ENCODE peak calls at places on chromosomes 2 and 18, in four cellular contexts. One of them, this sample, is unnamed.
A peak's percentile ranks its signal among the peaks of the same experiment; 100 is the strongest.

GRCh38 chr2:47230418-47230817 is 75.3 kb upstream of the STPG4 start:
- DNase-seq in stimulated activated CD8-positive, alpha-beta memory T cell treated with anti-CD3 and anti-CD28 coated beads, Interleukin-4, amount 100 ng/mL, for 4 hours: no peak
- DNase-seq in stimulated activated CD4-positive, alpha-beta T cell treated with anti-CD3 and anti-CD28 coated beads, Interleukin-15, amount 100 ng/mL, for 1 hour: no peak
- DNase-seq in CD4-positive, alpha-beta memory T cell: no peak
- DNase-seq in this sample: no peak

GRCh38 chr2:126244937-126245336 is 411.0 kb upstream of the GYPC start:
- DNase-seq in stimulated activated CD8-positive, alpha-beta memory T cell treated with anti-CD3 and anti-CD28 coated beads, Interleukin-4, amount 100 ng/mL, for 4 hours: no peak
- DNase-seq in stimulated activated CD4-positive, alpha-beta T cell treated with anti-CD3 and anti-CD28 coated beads, Interleukin-15, amount 100 ng/mL, for 1 hour: no peak
- DNase-seq in CD4-positive, alpha-beta memory T cell: no peak
- DNase-seq in this sample: no peak

GRCh38 chr18:60445341-60445740 is 72.8 kb upstream of the MC4R start:
- DNase-seq in stimulated activated CD8-positive, alpha-beta memory T cell treated with anti-CD3 and anti-CD28 coated beads, Interleukin-4, amount 100 ng/mL, for 4 hours: no peak
- DNase-seq in stimulated activated CD4-positive, alpha-beta T cell treated with anti-CD3 and anti-CD28 coated beads, Interleukin-15, amount 100 ng/mL, for 1 hour: no peak
- DNase-seq in CD4-positive, alpha-beta memory T cell: no peak
- DNase-seq in this sample: no peak

GRCh38 chr2:61431345-61431744 is 39.5 kb downstream of the USP34 start:
- DNase-seq in stimulated activated CD8-positive, alpha-beta memory T cell treated with anti-CD3 and anti-CD28 coated beads, Interleukin-4, amount 100 ng/mL, for 4 hours: no peak
- DNase-seq in stimulated activated CD4-positive, alpha-beta T cell treated with anti-CD3 and anti-CD28 coated beads, Interleukin-15, amount 100 ng/mL, for 1 hour: no peak
- DNase-seq in CD4-positive, alpha-beta memory T cell: no peak
- DNase-seq in this sample: no peak

GRCh38 chr2:157056200-157056676 is 201.3 kb upstream of the GALNT5 start:
- DNase-seq in stimulated activated CD8-positive, alpha-beta memory T cell treated with anti-CD3 and anti-CD28 coated beads, Interleukin-4, amount 100 ng/mL, for 4 hours: no peak
- DNase-seq in stimulated activated CD4-positive, alpha-beta T cell treated with anti-CD3 and anti-CD28 coated beads, Interleukin-15, amount 100 ng/mL, for 1 hour: no peak
- DNase-seq in CD4-positive, alpha-beta memory T cell: no peak
- DNase-seq in this sample: no peak

GRCh38 chr2:2800001-2800400 is 468.9 kb upstream of the MYT1L start:
- DNase-seq in stimulated activated CD8-positive, alpha-beta memory T cell treated with anti-CD3 and anti-CD28 coated beads, Interleukin-4, amount 100 ng/mL, for 4 hours: no peak
- DNase-seq in stimulated activated CD4-positive, alpha-beta T cell treated with anti-CD3 and anti-CD28 coated beads, Interleukin-15, amount 100 ng/mL, for 1 hour: no peak
- DNase-seq in CD4-positive, alpha-beta memory T cell: no peak
- DNase-seq in this sample: no peak

GRCh38 chr2:25473131-25473530 is 131.4 kb upstream of the DNMT3A start:
- DNase-seq in stimulated activated CD8-positive, alpha-beta memory T cell treated with anti-CD3 and anti-CD28 coated beads, Interleukin-4, amount 100 ng/mL, for 4 hours: no peak
- DNase-seq in stimulated activated CD4-positive, alpha-beta T cell treated with anti-CD3 and anti-CD28 coated beads, Interleukin-15, amount 100 ng/mL, for 1 hour: no peak
- DNase-seq in CD4-positive, alpha-beta memory T cell: no peak
- DNase-seq in this sample: no peak

GRCh38 chr2:5250482-5250881 is 441.7 kb upstream of the SOX11 start:
- DNase-seq in stimulated activated CD8-positive, alpha-beta memory T cell treated with anti-CD3 and anti-CD28 coated beads, Interleukin-4, amount 100 ng/mL, for 4 hours: no peak
- DNase-seq in stimulated activated CD4-positive, alpha-beta T cell treated with anti-CD3 and anti-CD28 coated beads, Interleukin-15, amount 100 ng/mL, for 1 hour: no peak
- DNase-seq in CD4-positive, alpha-beta memory T cell: no peak
- DNase-seq in this sample: no peak

GRCh38 chr2:85161626-85161960 is 28.4 kb downstream of the TCF7L1 start:
- DNase-seq in stimulated activated CD8-positive, alpha-beta memory T cell treated with anti-CD3 and anti-CD28 coated beads, Interleukin-4, amount 100 ng/mL, for 4 hours: no peak
- DNase-seq in stimulated activated CD4-positive, alpha-beta T cell treated with anti-CD3 and anti-CD28 coated beads, Interleukin-15, amount 100 ng/mL, for 1 hour: no peak
- DNase-seq in CD4-positive, alpha-beta memory T cell: no peak
- DNase-seq in this sample: no peak

GRCh38 chr2:218536804-218537494 is 31.2 kb downstream of the USP37 start:
- DNase-seq in stimulated activated CD8-positive, alpha-beta memory T cell treated with anti-CD3 and anti-CD28 coated beads, Interleukin-4, amount 100 ng/mL, for 4 hours: no peak
- DNase-seq in stimulated activated CD4-positive, alpha-beta T cell treated with anti-CD3 and anti-CD28 coated beads, Interleukin-15, amount 100 ng/mL, for 1 hour: no peak
- DNase-seq in CD4-positive, alpha-beta memory T cell: no peak
- DNase-seq in this sample: no peak

GRCh38 chr2:104438481-104438880 is 415.4 kb upstream of the POU3F3 start:
- DNase-seq in stimulated activated CD8-positive, alpha-beta memory T cell treated with anti-CD3 and anti-CD28 coated beads, Interleukin-4, amount 100 ng/mL, for 4 hours: no peak
- DNase-seq in stimulated activated CD4-positive, alpha-beta T cell treated with anti-CD3 and anti-CD28 coated beads, Interleukin-15, amount 100 ng/mL, for 1 hour: no peak
- DNase-seq in CD4-positive, alpha-beta memory T cell: no peak
- DNase-seq in this sample: no peak

GRCh38 chr2:126884861-126885481 is 13.7 kb upstream of the TEX51 start:
- DNase-seq in stimulated activated CD8-positive, alpha-beta memory T cell treated with anti-CD3 and anti-CD28 coated beads, Interleukin-4, amount 100 ng/mL, for 4 hours: no peak
- DNase-seq in stimulated activated CD4-positive, alpha-beta T cell treated with anti-CD3 and anti-CD28 coated beads, Interleukin-15, amount 100 ng/mL, for 1 hour: no peak
- DNase-seq in CD4-positive, alpha-beta memory T cell: no peak
- DNase-seq in this sample: no peak

GRCh38 chr2:70258532-70258875 is 567 bp downstream of the PCYOX1 start:
- DNase-seq in stimulated activated CD8-positive, alpha-beta memory T cell treated with anti-CD3 and anti-CD28 coated beads, Interleukin-4, amount 100 ng/mL, for 4 hours: no peak
- DNase-seq in stimulated activated CD4-positive, alpha-beta T cell treated with anti-CD3 and anti-CD28 coated beads, Interleukin-15, amount 100 ng/mL, for 1 hour: no peak
- DNase-seq in CD4-positive, alpha-beta memory T cell: no peak
- DNase-seq in this sample: no peak

GRCh38 chr2:109279243-109279860 is 150.3 kb downstream of the SH3RF3 start:
- DNase-seq in stimulated activated CD8-positive, alpha-beta memory T cell treated with anti-CD3 and anti-CD28 coated beads, Interleukin-4, amount 100 ng/mL, for 4 hours: no peak
- DNase-seq in stimulated activated CD4-positive, alpha-beta T cell treated with anti-CD3 and anti-CD28 coated beads, Interleukin-15, amount 100 ng/mL, for 1 hour: no peak
- DNase-seq in CD4-positive, alpha-beta memory T cell: no peak
- DNase-seq in this sample: no peak

GRCh38 chr2:42040643-42041277 is 7.1 kb upstream of the PKDCC start:
- DNase-seq in stimulated activated CD8-positive, alpha-beta memory T cell treated with anti-CD3 and anti-CD28 coated beads, Interleukin-4, amount 100 ng/mL, for 4 hours: no peak
- DNase-seq in stimulated activated CD4-positive, alpha-beta T cell treated with anti-CD3 and anti-CD28 coated beads, Interleukin-15, amount 100 ng/mL, for 1 hour: no peak
- DNase-seq in CD4-positive, alpha-beta memory T cell: no peak
- DNase-seq in this sample: no peak

GRCh38 chr2:238725298-238725697 is 122.6 kb upstream of the TWIST2 start:
- DNase-seq in stimulated activated CD8-positive, alpha-beta memory T cell treated with anti-CD3 and anti-CD28 coated beads, Interleukin-4, amount 100 ng/mL, for 4 hours: no peak
- DNase-seq in stimulated activated CD4-positive, alpha-beta T cell treated with anti-CD3 and anti-CD28 coated beads, Interleukin-15, amount 100 ng/mL, for 1 hour: no peak
- DNase-seq in CD4-positive, alpha-beta memory T cell: no peak
- DNase-seq in this sample: no peak

GRCh38 chr18:32201936-32202335 is 12.1 kb downstream of the MEP1B start:
- DNase-seq in stimulated activated CD8-positive, alpha-beta memory T cell treated with anti-CD3 and anti-CD28 coated beads, Interleukin-4, amount 100 ng/mL, for 4 hours: no peak
- DNase-seq in stimulated activated CD4-positive, alpha-beta T cell treated with anti-CD3 and anti-CD28 coated beads, Interleukin-15, amount 100 ng/mL, for 1 hour: no peak
- DNase-seq in CD4-positive, alpha-beta memory T cell: no peak
- DNase-seq in this sample: no peak

GRCh38 chr2:9641641-9642040 is 10.8 kb upstream of the YWHAQ start:
- DNase-seq in stimulated activated CD8-positive, alpha-beta memory T cell treated with anti-CD3 and anti-CD28 coated beads, Interleukin-4, amount 100 ng/mL, for 4 hours: no peak
- DNase-seq in stimulated activated CD4-positive, alpha-beta T cell treated with anti-CD3 and anti-CD28 coated beads, Interleukin-15, amount 100 ng/mL, for 1 hour: no peak
- DNase-seq in CD4-positive, alpha-beta memory T cell: peak; percentile 19
- DNase-seq in this sample: no peak

GRCh38 chr2:176193048-176193447 is 4.6 kb downstream of the HOXD1 start:
- DNase-seq in stimulated activated CD8-positive, alpha-beta memory T cell treated with anti-CD3 and anti-CD28 coated beads, Interleukin-4, amount 100 ng/mL, for 4 hours: no peak
- DNase-seq in stimulated activated CD4-positive, alpha-beta T cell treated with anti-CD3 and anti-CD28 coated beads, Interleukin-15, amount 100 ng/mL, for 1 hour: no peak
- DNase-seq in CD4-positive, alpha-beta memory T cell: no peak
- DNase-seq in this sample: no peak

GRCh38 chr2:28648147-28648546 is 103.5 kb upstream of the PPP1CB start:
- DNase-seq in stimulated activated CD8-positive, alpha-beta memory T cell treated with anti-CD3 and anti-CD28 coated beads, Interleukin-4, amount 100 ng/mL, for 4 hours: no peak
- DNase-seq in stimulated activated CD4-positive, alpha-beta T cell treated with anti-CD3 and anti-CD28 coated beads, Interleukin-15, amount 100 ng/mL, for 1 hour: no peak
- DNase-seq in CD4-positive, alpha-beta memory T cell: no peak
- DNase-seq in this sample: no peak

GRCh38 chr2:62194558-62195420 is 1.1 kb upstream of the B3GNT2 start:
- DNase-seq in stimulated activated CD8-positive, alpha-beta memory T cell treated with anti-CD3 and anti-CD28 coated beads, Interleukin-4, amount 100 ng/mL, for 4 hours: no peak
- DNase-seq in stimulated activated CD4-positive, alpha-beta T cell treated with anti-CD3 and anti-CD28 coated beads, Interleukin-15, amount 100 ng/mL, for 1 hour: no peak
- DNase-seq in CD4-positive, alpha-beta memory T cell: no peak
- DNase-seq in this sample: no peak

GRCh38 chr2:238097201-238097987 is 2.7 kb upstream of the ESPNL start:
- DNase-seq in stimulated activated CD8-positive, alpha-beta memory T cell treated with anti-CD3 and anti-CD28 coated beads, Interleukin-4, amount 100 ng/mL, for 4 hours: no peak
- DNase-seq in stimulated activated CD4-positive, alpha-beta T cell treated with anti-CD3 and anti-CD28 coated beads, Interleukin-15, amount 100 ng/mL, for 1 hour: no peak
- DNase-seq in CD4-positive, alpha-beta memory T cell: no peak
- DNase-seq in this sample: no peak

This sample was measured in esophagus squamous epithelium.